ENCODE peak calls at places on chromosomes 4 and X, in six cellular contexts. P, I, S, M, U and J are unnamed samples.

GRCh38 chr4:173415885-173416658 is 17.2 kb upstream of the SCRG1 start:
- DNase-seq in U (no peak), P (no peak), S (no peak), I (no peak), M (no peak), J (no peak)

GRCh38 chrX:4550018-4550417 is 836.6 kb upstream of the PRKX start:
- DNase-seq in P (no peak), M (no peak), I (no peak), U (no peak), S (no peak), J (no peak)

GRCh38 chrX:152895724-152896420 is 2.0 kb upstream of the ZNF185 start:
- DNase-seq in U (no peak), I (no peak), P (no peak), M (no peak), S (no peak), J (no peak)

GRCh38 chr4:54942735-54943134 is 182.7 kb downstream of the KDR start:
- DNase-seq in U (no peak), M (peak; percentile 19), S (no peak), I (no peak), P (no peak), J (no peak)

GRCh38 chr4:14399919-14400706 is 602.2 kb upstream of the CPEB2 start:
- DNase-seq in P (no peak), M (no peak), I (no peak), U (no peak), S (no peak), J (no peak)

GRCh38 chrX:39513836-39514235 is 583.9 kb downstream of the BCOR start:
- DNase-seq in I (no peak), U (no peak), M (no peak), P (no peak), S (no peak), J (no peak)

GRCh38 chr4:33746979-33747378 is 2497.3 kb downstream of the ARAP2 start:
- DNase-seq in U (no peak), I (peak; percentile 11), P (peak; percentile 2), S (no peak), M (no peak), J (no peak)

GRCh38 chr4:166280642-166281041 is 407.6 kb downstream of the TLL1 start:
- DNase-seq in S (no peak), M (no peak), I (no peak), U (no peak), P (no peak), J (no peak)

GRCh38 chr4:70705146-70705855 is 16.5 kb upstream of the RUFY3 start:
- DNase-seq in I (no peak), M (peak; percentile 44), S (no peak), P (peak; percentile 89), U (peak; percentile 80), J (no peak)

GRCh38 chr4:1291996-1292702 is 2.5 kb downstream of the MAEA start:
- DNase-seq in P (no peak), I (no peak), S (no peak), M (no peak), U (no peak), J (no peak)

GRCh38 chr4:106329027-106329618 is 12.8 kb downstream of the AIMP1 start:
- DNase-seq in M (no peak), S (no peak), I (no peak), U (no peak), P (no peak), J (no peak)

GRCh38 chrX:136146614-136147319 is 566 bp upstream of the FHL1 start:
- DNase-seq in M (peak; percentile 5), U (no peak), I (no peak), S (no peak), P (peak; percentile 48), J (no peak)

GRCh38 chrX:46715521-46715920 is 43.4 kb downstream of the SLC9A7 start:
- DNase-seq in S (no peak), P (no peak), I (no peak), M (no peak), U (no peak), J (no peak)

GRCh38 chrX:37350034-37350365 is 836 bp downstream of the PRRG1 start:
- DNase-seq in I (no peak), S (no peak), M (no peak), U (no peak), P (no peak), J (no peak)

GRCh38 chr4:2069161-2069971 is 10.2 kb downstream of the NAT8L start:
- DNase-seq in P (no peak), S (no peak), U (no peak), I (no peak), M (no peak), J (no peak)

GRCh38 chr4:38634047-38634759 is 29.8 kb upstream of the KLF3 start:
- DNase-seq in S (no peak), M (no peak), U (no peak), P (no peak), I (no peak), J (no peak)

GRCh38 chr4:83626245-83626843 is 90.4 kb downstream of the GPAT3 start:
- DNase-seq in M (no peak), S (no peak), I (no peak), U (no peak), P (no peak), J (no peak)

GRCh38 chrX:46444011-46444410 is 101.2 kb downstream of the ZNF674 start:
- DNase-seq in M (no peak), I (peak; percentile 75), P (no peak), U (no peak), S (peak; percentile 55), J (peak; percentile 43)

GRCh38 chrX:131951166-131951565 is 71.9 kb upstream of the STK26 start:
- DNase-seq in U (no peak), I (no peak), S (no peak), M (no peak), P (no peak), J (no peak)

GRCh38 chrX:96683997-96684338 is 674 bp upstream of the DIAPH2 start:
- DNase-seq in P (no peak), U (no peak), I (no peak), S (no peak), M (no peak), J (no peak)

GRCh38 chr4:102825261-102826071 is 1.9 kb downstream of the UBE2D3 start:
- DNase-seq in I (peak; percentile 52), M (no peak), S (peak; percentile 49), P (no peak), U (no peak), J (peak; percentile 35)

GRCh38 chrX:70509078-70509477 is 64.4 kb downstream of the DLG3 start:
- DNase-seq in M (no peak), I (no peak), S (no peak), P (no peak), U (no peak), J (no peak)

GRCh38 chr4:187618701-187619278 is 376.8 kb upstream of the ZFP42 start:
- DNase-seq in I (no peak), S (no peak), U (no peak), M (no peak), P (no peak), J (no peak)

GRCh38 chrX:27598312-27598711 is 8.2 kb downstream of the DCAF8L2 start:
- DNase-seq in P (no peak), I (no peak), M (no peak), S (no peak), U (no peak), J (no peak)

GRCh38 chr4:4852591-4853362 is 6.7 kb upstream of the MSX1 start:
- DNase-seq in M (no peak), P (peak; percentile 62), I (no peak), U (no peak), S (no peak), J (no peak)

GRCh38 chr4:124936427-124936826 is 223.9 kb upstream of the ANKRD50 start:
- DNase-seq in U (no peak), P (no peak), S (no peak), M (no peak), I (no peak), J (no peak)

GRCh38 chr4:137543198-137543597 is 10.9 kb upstream of the PCDH18 start:
- DNase-seq in M (no peak), U (no peak), I (no peak), P (no peak), S (no peak), J (no peak)

GRCh38 chr4:138243369-138243768 is 1.2 kb upstream of the SLC7A11 start:
- DNase-seq in P (no peak), M (no peak), I (no peak), S (no peak), U (no peak), J (no peak)

GRCh38 chr4:24260922-24261581 is 323.3 kb downstream of the DHX15 start:
- DNase-seq in S (no peak), U (no peak), M (no peak), P (no peak), I (no peak), J (no peak)

GRCh38 chrX:108199691-108200090 is 108.1 kb downstream of the ATG4A start:
- DNase-seq in P (no peak), U (no peak), I (no peak), S (no peak), M (no peak), J (no peak)

GRCh38 chr4:72846280-72847111 is 223.0 kb downstream of the COX18 start:
- DNase-seq in S (no peak), M (no peak), U (no peak), I (no peak), P (no peak), J (peak; percentile 4)

GRCh38 chr4:82428969-82429727 is 1.1 kb downstream of the HNRNPDL start:
- DNase-seq in P (peak; percentile 96), I (no peak), S (peak; percentile 52), M (peak; percentile 90), U (peak; percentile 97), J (peak; percentile 72)
- TF ChIP-seq CTCF in P (peak; percentile 97), I (peak; percentile 73), S (peak; percentile 43), M (peak; percentile 91), U (peak; percentile 99), J (peak; percentile 47)

GRCh38 chrX:125132274-125132673 is 187.4 kb upstream of the TEX13C start:
- DNase-seq in U (no peak), P (no peak), S (no peak), I (no peak), M (no peak), J (no peak)
- TF ChIP-seq CTCF in U (peak; percentile 69), P (no peak), S (no peak), I (no peak), M (no peak), J (peak; percentile 42)

DNA sequence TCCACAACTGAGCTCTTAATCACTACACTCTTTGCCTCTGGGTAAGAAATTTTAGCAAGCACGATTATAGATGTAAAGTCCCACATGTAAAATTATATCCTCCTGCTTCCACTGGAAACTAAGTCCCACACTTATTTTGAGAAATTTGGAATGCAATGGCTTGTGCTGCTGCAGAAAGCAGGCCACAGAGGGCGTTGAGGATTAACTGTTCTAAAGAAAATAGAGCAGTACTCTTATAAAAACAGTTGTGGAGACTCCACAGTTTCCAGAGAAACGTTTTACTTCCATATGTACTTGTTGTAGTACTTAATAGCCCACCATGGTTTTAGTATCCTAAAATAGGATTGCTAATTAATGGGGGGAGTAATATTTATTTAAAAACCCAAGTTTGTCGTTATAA is 1.7 kb upstream of the CENPC start:
- DNase-seq in M (no peak), S (no peak), U (no peak), I (no peak), P (no peak), J (no peak)
- TF ChIP-seq CTCF in M (no peak), S (peak; percentile 3), U (no peak), I (no peak), P (no peak), J (no peak)

DNA sequence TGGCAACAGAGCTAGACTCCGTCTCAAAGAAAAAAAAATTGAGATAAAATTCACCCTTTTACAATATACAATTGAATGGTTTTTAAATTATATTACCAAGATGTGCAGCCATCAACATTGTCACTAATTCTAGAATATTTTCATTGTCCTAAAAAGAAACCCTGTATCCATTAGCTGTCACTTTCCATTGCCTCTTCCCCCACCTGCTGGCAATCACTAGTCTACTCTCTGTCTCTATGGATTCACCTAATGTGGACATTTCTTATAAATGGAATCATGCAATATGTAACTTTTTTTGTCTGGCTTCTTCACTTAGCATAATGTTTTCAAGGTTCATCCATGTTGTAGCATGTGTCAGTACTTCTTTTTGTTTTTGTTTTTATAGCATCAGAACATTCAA is 20.8 kb downstream of the ABHD18 start:
- DNase-seq in I (no peak), P (no peak), M (no peak), U (no peak), S (no peak), J (no peak)
- TF ChIP-seq CTCF in I (no peak), P (no peak), M (no peak), U (no peak), S (no peak), J (no peak)